ENCODE peak calls at places on chromosome 2, in nine cellular contexts. Z, T, P, B, L, I, A, S and D are unnamed samples.

GRCh38 chr2:240794178-240794721 is 25.8 kb downstream of the KIF1A start:
- DNase-seq in A (no peak), L (no peak), Z (no peak), I (no peak), B (no peak), P (no peak), S (no peak), T (no peak), D (no peak)

GRCh38 chr2:12502759-12503158 is 214.0 kb upstream of the TRIB2 start:
- DNase-seq in S (no peak), A (no peak), Z (no peak), B (no peak), L (no peak), I (peak; percentile 83), P (peak; percentile 40), T (peak; percentile 15), D (no peak)

GRCh38 chr2:71922501-71923142 is 225.0 kb downstream of the CYP26B1 start:
- DNase-seq in S (no peak), A (no peak), L (no peak), P (no peak), Z (no peak), B (no peak), T (no peak), I (no peak), D (no peak)

GRCh38 chr2:85753525-85754312 is at the start of gene ATOH8:
- DNase-seq in T (no peak), L (peak; percentile 83), I (peak; percentile 61), B (peak; percentile 78), P (no peak), A (no peak), Z (peak; percentile 67), S (peak; percentile 84), D (no peak)

GRCh38 chr2:189580662-189581353 is at the start of gene SLC40A1:
- DNase-seq in I (peak; percentile 18), L (peak; percentile 86), P (no peak), Z (peak; percentile 70), A (peak; percentile 53), B (peak; percentile 65), T (peak; percentile 23), S (peak; percentile 90), D (peak; percentile 64)

GRCh38 chr2:116057538-116057937 is 1615.1 kb downstream of the DPP10 start:
- DNase-seq in Z (no peak), L (no peak), A (no peak), P (no peak), S (no peak), B (no peak), I (no peak), T (no peak), D (no peak)

GRCh38 chr2:170816499-170817246 is at the start of gene GAD1:
- DNase-seq in A (peak; percentile 68), P (no peak), B (peak; percentile 81), Z (peak; percentile 78), L (peak; percentile 33), T (no peak), S (peak; percentile 81), I (peak; percentile 45), D (no peak)

GRCh38 chr2:196241175-196241574 is 69.8 kb upstream of the STK17B start:
- DNase-seq in P (no peak), I (no peak), S (no peak), A (no peak), Z (no peak), B (no peak), T (no peak), L (no peak), D (no peak)

GRCh38 chr2:219296142-219296541 is 13.1 kb downstream of the PTPRN start:
- DNase-seq in P (no peak), Z (no peak), L (no peak), T (no peak), I (no peak), B (no peak), A (no peak), S (no peak), D (no peak)

GRCh38 chr2:230956827-230957755 is 32.0 kb upstream of the GPR55 start:
- DNase-seq in S (peak; percentile 77), L (peak; percentile 38), A (no peak), Z (peak; percentile 71), B (peak; percentile 76), P (peak; percentile 14), T (no peak), I (peak; percentile 69), D (peak; percentile 25)

GRCh38 chr2:8885449-8886196 is 48.2 kb upstream of the KIDINS220 start:
- DNase-seq in P (no peak), S (no peak), A (no peak), B (no peak), I (no peak), L (no peak), Z (no peak), T (no peak), D (no peak)

GRCh38 chr2:230847883-230848388 is 16.8 kb upstream of the ITM2C start:
- DNase-seq in Z (peak; percentile 88), S (peak; percentile 93), B (peak; percentile 94), T (peak; percentile 61), P (peak; percentile 41), A (peak; percentile 60), L (peak; percentile 85), I (peak; percentile 77), D (peak; percentile 84)

GRCh38 chr2:86446060-86446459 is 4.9 kb downstream of the KDM3A start:
- DNase-seq in L (no peak), Z (no peak), I (peak; percentile 34), S (no peak), B (no peak), T (no peak), P (no peak), A (peak; percentile 55), D (no peak)

GRCh38 chr2:64324746-64325410 is 129.1 kb upstream of the LGALSL start:
- DNase-seq in T (no peak), Z (no peak), L (no peak), B (no peak), I (no peak), S (no peak), A (no peak), P (no peak), D (no peak)

GRCh38 chr2:51304341-51304740 is 272.4 kb upstream of the NRXN1 start:
- DNase-seq in B (no peak), Z (no peak), L (no peak), I (no peak), A (no peak), P (no peak), S (no peak), T (no peak), D (no peak)

GRCh38 chr2:16861154-16861929 is 195.7 kb upstream of the CYRIA start:
- DNase-seq in A (peak; percentile 80), S (peak; percentile 48), P (peak; percentile 0), I (peak; percentile 2), Z (no peak), L (no peak), T (no peak), B (no peak), D (no peak)

GRCh38 chr2:235343156-235343774 is 150.6 kb upstream of the AGAP1 start:
- DNase-seq in A (no peak), I (peak; percentile 60), L (peak; percentile 21), S (no peak), B (no peak), P (no peak), Z (no peak), T (no peak), D (no peak)

GRCh38 chr2:6535572-6535971 is 330.1 kb downstream of the CMPK2 start:
- DNase-seq in Z (no peak), B (no peak), I (no peak), P (no peak), A (no peak), T (no peak), L (no peak), S (no peak), D (no peak)

GRCh38 chr2:1709970-1710560 is 34.2 kb downstream of the PXDN start:
- DNase-seq in T (no peak), Z (peak; percentile 59), L (no peak), I (no peak), B (no peak), A (no peak), P (no peak), S (no peak), D (no peak)

GRCh38 chr2:38176619-38177021 is 100.7 kb upstream of the CYP1B1 start:
- DNase-seq in S (no peak), P (peak; percentile 95), A (no peak), T (no peak), Z (no peak), L (no peak), B (no peak), I (peak; percentile 97), D (no peak)

GRCh38 chr2:233901884-233902283 is 15.3 kb upstream of the TRPM8 start:
- DNase-seq in L (no peak), Z (no peak), S (no peak), P (no peak), I (no peak), A (no peak), B (no peak), T (no peak), D (no peak)

GRCh38 chr2:190533175-190533967 is 1.2 kb downstream of the NEMP2 start:
- DNase-seq in A (no peak), T (peak; percentile 15), S (no peak), L (no peak), I (peak; percentile 20), P (no peak), B (no peak), Z (peak; percentile 10), D (peak; percentile 22)

GRCh38 chr2:111029135-111029927 is 91.4 kb upstream of the BCL2L11 start:
- DNase-seq in I (no peak), T (no peak), B (no peak), S (no peak), L (no peak), P (no peak), Z (no peak), A (peak; percentile 61), D (no peak)

GRCh38 chr2:26970928-26971627 is 641 bp downstream of the MAPRE3 start:
- DNase-seq in S (peak; percentile 43), A (no peak), L (no peak), T (peak; percentile 10), B (peak; percentile 38), P (no peak), I (peak; percentile 41), Z (no peak), D (no peak)

GRCh38 chr2:41141146-41141791 is 689.4 kb upstream of the SLC8A1 start:
- DNase-seq in T (no peak), Z (no peak), S (no peak), L (no peak), I (no peak), P (no peak), A (no peak), B (no peak), D (no peak)

GRCh38 chr2:142756430-142756829 is 121.0 kb upstream of the KYNU start:
- DNase-seq in L (no peak), A (no peak), T (no peak), S (no peak), Z (no peak), P (peak; percentile 31), B (no peak), I (peak; percentile 71), D (no peak)

GRCh38 chr2:109028738-109029443 is 39.9 kb upstream of the EDAR start:
- DNase-seq in L (no peak), I (no peak), A (no peak), Z (no peak), P (no peak), T (no peak), S (no peak), B (no peak), D (no peak)

GRCh38 chr2:238716585-238716984 is 131.3 kb upstream of the TWIST2 start:
- DNase-seq in S (no peak), Z (no peak), L (no peak), A (no peak), B (no peak), P (no peak), T (no peak), I (no peak), D (no peak)

GRCh38 chr2:112880081-112880531 is 30.9 kb upstream of the IL37 start:
- DNase-seq in S (peak; percentile 24), Z (no peak), P (no peak), A (no peak), L (no peak), T (no peak), I (peak; percentile 73), B (no peak), D (no peak)

GRCh38 chr2:216029416-216030129 is 16.2 kb upstream of the MREG start:
- DNase-seq in I (peak; percentile 55), Z (no peak), S (no peak), B (no peak), T (no peak), P (no peak), L (no peak), A (no peak), D (no peak)

GRCh38 chr2:163155279-163155883 is 316.8 kb upstream of the KCNH7 start:
- DNase-seq in S (peak; percentile 60), P (no peak), I (peak; percentile 48), A (peak; percentile 41), L (no peak), B (peak; percentile 30), Z (peak; percentile 20), T (no peak), D (no peak)